ENCODE peak calls at places on chromosomes 12 and 14, in seven cellular contexts. B is HCT116, S is H1, W is SK-N-SH, T is GM12878, I is HepG2, X is K562. P is an unnamed sample.

GRCh38 chr14:20683896-20684661 is at the start of gene RNASE4:
- DNase-seq in B (peak; percentile 78), S (peak; percentile 85), W (peak; percentile 68), T (peak; percentile 82), I (peak; percentile 85), X (peak; percentile 69), P (no peak)

GRCh38 chr12:41014643-41015020 is 173.5 kb upstream of the PDZRN4 start:
- DNase-seq in B (no peak), S (no peak), W (no peak), T (no peak), I (no peak), X (no peak), P (no peak)

GRCh38 chr14:52618602-52619001 is 66.0 kb downstream of the GPR137C start:
- DNase-seq in B (no peak), S (no peak), W (no peak), T (no peak), I (no peak), X (no peak), P (no peak)

GRCh38 chr14:75023108-75023507 is 20.4 kb downstream of the EIF2B2 start:
- DNase-seq in B (no peak), S (no peak), W (no peak), T (no peak), I (no peak), X (no peak), P (no peak)

GRCh38 chr12:26152507-26153102 is 27.8 kb upstream of the BHLHE41 start:
- DNase-seq in B (no peak), S (no peak), W (no peak), T (no peak), I (no peak), X (no peak), P (no peak)

GRCh38 chr14:66507181-66507721 is 696 bp upstream of the GPHN start:
- DNase-seq in B (peak; percentile 34), S (no peak), W (no peak), T (no peak), I (no peak), X (no peak), P (peak; percentile 5)

GRCh38 chr14:99918781-99919180 is 125.6 kb downstream of the EML1 start:
- DNase-seq in B (no peak), S (no peak), W (no peak), T (no peak), I (no peak), X (no peak), P (no peak)

GRCh38 chr14:19878029-19878642 is 3.2 kb downstream of the OR4K2 start:
- DNase-seq in B (peak; percentile 4), S (no peak), W (peak; percentile 19), T (no peak), I (peak; percentile 30), X (peak; percentile 17), P (no peak)

GRCh38 chr12:93156091-93156490 is 221.6 kb upstream of the NUDT4 start:
- DNase-seq in B (no peak), S (no peak), W (no peak), T (no peak), I (no peak), X (no peak), P (no peak)

GRCh38 chr12:47155457-47156166 is 75.9 kb upstream of the AMIGO2 start:
- DNase-seq in B (no peak), S (no peak), W (no peak), T (no peak), I (no peak), X (peak; percentile 25), P (no peak)

GRCh38 chr14:99215277-99215676 is 56.7 kb downstream of the BCL11B start:
- DNase-seq in B (no peak), S (no peak), W (no peak), T (no peak), I (no peak), X (no peak), P (no peak)

GRCh38 chr14:59116984-59117415 is 71.5 kb upstream of the DAAM1 start:
- DNase-seq in B (peak; percentile 89), S (no peak), W (no peak), T (peak; percentile 44), I (no peak), X (no peak), P (no peak)

GRCh38 chr12:109994262-109995175 is 1.6 kb downstream of the GIT2 start:
- DNase-seq in B (no peak), S (no peak), W (no peak), T (no peak), I (no peak), X (no peak), P (no peak)

GRCh38 chr14:92635896-92636295 is 112.5 kb downstream of the LGMN start:
- DNase-seq in B (no peak), S (no peak), W (no peak), T (no peak), I (no peak), X (no peak), P (no peak)

GRCh38 chr14:58712357-58712756 is 74.6 kb downstream of the DACT1 start:
- DNase-seq in B (no peak), S (no peak), W (peak; percentile 27), T (no peak), I (no peak), X (peak; percentile 12), P (no peak)

DNA sequence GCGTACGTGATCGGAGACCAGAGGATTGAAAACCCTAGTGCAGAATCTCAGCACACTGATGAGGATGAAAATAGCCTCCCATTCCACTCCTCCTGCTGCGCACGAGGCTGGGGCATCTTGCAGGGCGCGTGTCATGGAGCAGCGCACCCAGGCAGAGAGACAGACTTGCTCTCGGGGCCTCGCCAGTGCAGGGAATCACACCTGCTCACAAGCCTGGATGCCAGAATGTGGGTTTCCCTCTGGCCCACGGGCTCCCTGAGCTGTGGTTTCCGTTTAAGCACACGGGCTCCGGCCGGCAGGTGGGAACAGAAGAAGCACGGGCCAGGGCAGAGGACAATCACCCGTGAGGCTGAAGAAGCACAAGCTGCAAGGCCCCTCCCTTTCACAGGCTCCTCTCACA is 2.0 kb downstream of the FGF6 start:
- DNase-seq in B (no peak), S (peak; percentile 36), W (no peak), T (no peak), I (no peak), X (no peak), P (no peak)
- TF ChIP-seq YY1 in B (no peak), S (no peak), W (no peak), T (no peak), I (no peak), X (no peak), P (no peak)

GRCh38 chr12:130960787-130961186 is 7.1 kb downstream of the ADGRD1 start:
- DNase-seq in B (no peak), S (no peak), W (no peak), T (no peak), I (no peak), X (no peak), P (no peak)

GRCh38 chr12:130958557-130959140 is 4.9 kb downstream of the ADGRD1 start:
- DNase-seq in B (no peak), S (no peak), W (no peak), T (no peak), I (no peak), X (no peak), P (no peak)

GRCh38 chr12:130965214-130965613 is 11.5 kb downstream of the ADGRD1 start:
- DNase-seq in B (no peak), S (no peak), W (no peak), T (no peak), I (no peak), X (no peak), P (no peak)

GRCh38 chr12:130959632-130960031 is 5.9 kb downstream of the ADGRD1 start:
- DNase-seq in B (no peak), S (no peak), W (no peak), T (no peak), I (no peak), X (no peak), P (no peak)

GRCh38 chr12:130961921-130962326 is 8.2 kb downstream of the ADGRD1 start:
- DNase-seq in B (no peak), S (no peak), W (peak; percentile 86), T (no peak), I (no peak), X (no peak), P (no peak)
- TF ChIP-seq YY1 in B (no peak), S (no peak), W (no peak), T (no peak), I (no peak), X (no peak), P (no peak)

GRCh38 chr14:32710351-32711102 is 228.2 kb upstream of the NPAS3 start:
- DNase-seq in B (no peak), S (no peak), W (no peak), T (no peak), I (no peak), X (no peak), P (no peak)

GRCh38 chr14:32708134-32708533 is 230.5 kb upstream of the NPAS3 start:
- DNase-seq in B (no peak), S (no peak), W (no peak), T (no peak), I (no peak), X (no peak), P (no peak)

GRCh38 chr14:32706672-32707071 is 232.0 kb upstream of the NPAS3 start:
- DNase-seq in B (no peak), S (no peak), W (no peak), T (no peak), I (no peak), X (no peak), P (no peak)

GRCh38 chr14:32711103-32711680 is 227.5 kb upstream of the NPAS3 start:
- DNase-seq in B (peak; percentile 6), S (no peak), W (peak; percentile 29), T (no peak), I (peak; percentile 62), X (peak; percentile 18), P (peak; percentile 13)

GRCh38 chr14:32709072-32709471 is 229.6 kb upstream of the NPAS3 start:
- DNase-seq in B (no peak), S (no peak), W (no peak), T (no peak), I (no peak), X (no peak), P (no peak)
- TF ChIP-seq YY1 in B (no peak), S (no peak), W (no peak), T (no peak), I (no peak), X (no peak), P (no peak)

GRCh38 chr12:23127701-23128100 is 502.7 kb downstream of the ETNK1 start:
- DNase-seq in B (no peak), S (no peak), W (no peak), T (no peak), I (no peak), X (no peak), P (no peak)
- TF ChIP-seq YY1 in B (no peak), S (no peak), W (no peak), T (no peak), I (no peak), X (no peak), P (no peak)

DNA sequence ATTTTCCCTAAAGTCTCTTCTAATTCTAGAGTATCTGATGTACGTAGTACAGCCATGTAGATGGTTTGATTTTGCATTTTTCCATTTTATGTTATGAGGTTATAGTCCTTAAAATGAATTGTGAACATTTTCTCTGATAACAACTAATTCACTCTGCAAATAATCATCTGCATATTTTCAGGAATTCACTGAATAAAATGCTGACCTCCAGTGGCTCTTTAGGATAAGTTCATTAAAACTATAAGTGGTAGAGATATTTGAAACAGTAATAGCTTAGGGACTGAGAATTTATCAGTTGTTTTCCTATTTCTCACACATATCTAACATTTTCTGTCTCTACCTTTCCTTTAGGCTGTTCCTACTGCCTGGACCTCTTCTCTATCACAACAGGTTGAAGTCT is 4.4 kb downstream of the MSRB3 start:
- DNase-seq in B (no peak), S (no peak), W (no peak), T (no peak), I (no peak), X (no peak), P (no peak)
- TF ChIP-seq YY1 in B (no peak), S (no peak), W (no peak), T (no peak), I (no peak), X (no peak), P (no peak)

GRCh38 chr14:69291891-69292586 is 32.1 kb downstream of the GALNT16 start:
- DNase-seq in B (no peak), S (peak; percentile 49), W (no peak), T (no peak), I (no peak), X (no peak), P (no peak)
- TF ChIP-seq YY1 in B (no peak), S (no peak), W (no peak), T (no peak), I (no peak), X (no peak), P (no peak)

P was measured in NT2/D1.